ENCODE peak calls at places on chromosomes 1 and 21, in four cellular contexts. Q is PC-3, K is fibroblast of lung, O is MM.1S. F is an unnamed sample. For H3K4me1, the result is how much of the 10 kb centered on the place peaks cover.

GRCh38 chr1:55214903-55215193 is 316 bp downstream of the USP24 start:
- DNase-seq in Q (no peak), K (peak), O (no peak), F (peak)

GRCh38 chr1:26771643-26772321 is 16.0 kb upstream of the PIGV start:
- DNase-seq in Q (peak), K (peak), O (no peak), F (peak)

GRCh38 chr1:29743931-29744330 is 507.6 kb downstream of the PTPRU start:
- DNase-seq in Q (no peak), K (no peak), O (no peak), F (no peak)

GRCh38 chr1:108644984-108645383 is 15.9 kb downstream of the HENMT1 start:
- DNase-seq in Q (no peak), K (no peak), O (no peak), F (no peak)

GRCh38 chr21:32886339-32886738 is 114.8 kb upstream of the PAXBP1 start:
- DNase-seq in Q (peak), K (no peak), O (peak), F (no peak)

GRCh38 chr1:227747948-227748495 is 12.8 kb downstream of the SNAP47 start:
- DNase-seq in Q (no peak), K (no peak), O (no peak), F (no peak)

GRCh38 chr1:13930151-13930550 is 230.2 kb downstream of the PRDM2 start:
- DNase-seq in Q (peak), K (no peak), O (peak), F (no peak)

GRCh38 chr1:246513041-246513440 is 6.0 kb upstream of the SMYD3 start:
- DNase-seq in Q (no peak), K (no peak), O (no peak), F (no peak)

GRCh38 chr1:92909321-92909720 is 51.9 kb downstream of the DIPK1A start:
- DNase-seq in Q (peak), K (peak), O (no peak), F (peak)

GRCh38 chr1:61636392-61636791 is 88.5 kb downstream of the TM2D1 start:
- DNase-seq in Q (no peak), K (no peak), O (no peak), F (no peak)

DNA sequence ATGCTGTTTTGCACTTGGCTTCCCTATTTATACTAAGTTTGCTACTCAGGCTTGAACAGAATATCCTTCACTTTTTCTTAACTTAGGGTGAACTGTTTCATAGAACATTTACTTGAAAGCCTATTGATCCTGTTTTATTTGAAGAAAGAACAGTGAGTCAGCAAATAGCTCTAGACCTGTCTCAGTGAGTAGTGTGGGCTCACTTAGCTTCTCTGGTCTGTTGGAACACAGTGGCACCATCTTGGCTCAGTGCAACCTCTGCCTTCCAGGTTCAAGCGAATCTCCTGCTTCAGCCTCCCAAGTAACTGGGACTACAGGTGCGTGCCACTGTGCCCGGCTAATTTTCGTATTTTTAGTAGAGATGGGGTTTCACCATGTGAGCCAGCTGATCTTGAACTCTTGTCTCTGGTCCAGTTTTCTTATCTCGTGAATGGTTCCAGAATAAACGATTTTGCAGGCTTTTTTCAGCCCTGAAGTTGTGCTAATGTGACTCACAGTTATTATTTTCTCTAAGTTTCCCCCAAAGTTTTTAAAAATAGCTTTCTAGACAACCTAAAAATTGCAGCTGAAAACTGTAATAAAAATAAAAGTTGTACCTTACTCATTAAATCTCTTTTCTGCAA is 76.8 kb downstream of the KIF1B start:
- DNase-seq in Q (no peak), K (no peak), O (no peak), F (no peak)
- H3K4me1 ChIP-seq in Q (under half), K (under half), O (under half), F (under half)

DNA sequence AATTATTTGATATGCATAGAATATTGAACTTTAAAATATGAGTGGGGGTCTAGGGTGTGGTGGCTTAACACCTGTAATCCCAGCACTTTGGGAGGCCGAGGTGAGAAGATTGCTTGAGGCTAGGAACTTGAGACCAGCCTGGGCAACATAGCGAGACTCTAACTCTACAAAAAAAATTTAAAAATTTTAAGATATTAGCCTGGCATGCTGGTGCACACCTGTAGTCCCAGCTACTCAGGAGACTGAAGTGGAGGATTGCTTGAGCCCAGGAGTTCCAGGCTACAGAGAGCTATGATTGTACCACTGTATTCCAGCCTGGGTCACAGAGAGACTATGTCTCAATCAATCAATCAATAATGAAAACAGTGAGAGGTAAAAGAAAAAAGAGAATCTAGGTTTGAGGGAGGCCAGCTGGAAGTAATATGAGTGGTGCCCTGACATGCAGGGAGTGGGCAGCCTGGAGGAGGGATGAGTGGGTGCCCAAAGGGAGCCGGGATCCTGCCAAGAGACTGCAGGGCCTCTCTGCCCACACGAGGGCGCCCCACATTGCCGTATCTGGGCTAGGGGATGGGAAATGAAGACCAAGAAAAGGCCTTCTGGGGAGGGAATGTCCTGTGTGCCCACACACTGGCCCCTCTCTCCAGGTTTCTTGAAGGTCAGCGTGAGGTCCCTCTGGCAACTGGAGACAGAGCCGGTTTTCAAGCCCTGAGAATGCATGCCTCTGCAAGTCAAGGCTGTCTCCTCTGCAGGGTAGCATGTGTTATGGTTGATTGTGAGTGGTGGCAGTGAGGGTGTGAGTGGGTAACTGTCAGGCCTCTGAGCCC is 93.9 kb upstream of the PPM1J start:
- DNase-seq in Q (peak), K (peak), O (peak), F (peak)
- H2AFZ ChIP-seq in Q (peak), K (no peak), O (no peak), F (peak)

GRCh38 chr1:116325104-116325503 is 47.9 kb upstream of the ATP1A1 start:
- DNase-seq in Q (no peak), K (no peak), O (no peak), F (no peak)

GRCh38 chr1:116325922-116326321 is 47.1 kb upstream of the ATP1A1 start:
- DNase-seq in Q (no peak), K (no peak), O (peak), F (no peak)

GRCh38 chr1:116324411-116324810 is 48.6 kb upstream of the ATP1A1 start:
- DNase-seq in Q (no peak), K (no peak), O (no peak), F (no peak)

GRCh38 chr1:116328671-116329070 is 44.4 kb upstream of the ATP1A1 start:
- DNase-seq in Q (no peak), K (no peak), O (no peak), F (no peak)

GRCh38 chr1:116326486-116326885 is 46.6 kb upstream of the ATP1A1 start:
- DNase-seq in Q (no peak), K (no peak), O (no peak), F (no peak)
- H3K4me1 ChIP-seq in Q (under half), K (under half), O (under half), F (under half)

GRCh38 chr1:116153692-116154031 is 42.5 kb downstream of the MAB21L3 start:
- DNase-seq in Q (no peak), K (no peak), O (no peak), F (no peak)

GRCh38 chr1:116154536-116154935 is 43.3 kb downstream of the MAB21L3 start:
- DNase-seq in Q (no peak), K (no peak), O (no peak), F (no peak)

GRCh38 chr1:116159611-116160010 is 48.4 kb downstream of the MAB21L3 start:
- DNase-seq in Q (no peak), K (no peak), O (no peak), F (no peak)

GRCh38 chr1:116159177-116159576 is 48.0 kb downstream of the MAB21L3 start:
- DNase-seq in Q (no peak), K (no peak), O (no peak), F (no peak)

DNA sequence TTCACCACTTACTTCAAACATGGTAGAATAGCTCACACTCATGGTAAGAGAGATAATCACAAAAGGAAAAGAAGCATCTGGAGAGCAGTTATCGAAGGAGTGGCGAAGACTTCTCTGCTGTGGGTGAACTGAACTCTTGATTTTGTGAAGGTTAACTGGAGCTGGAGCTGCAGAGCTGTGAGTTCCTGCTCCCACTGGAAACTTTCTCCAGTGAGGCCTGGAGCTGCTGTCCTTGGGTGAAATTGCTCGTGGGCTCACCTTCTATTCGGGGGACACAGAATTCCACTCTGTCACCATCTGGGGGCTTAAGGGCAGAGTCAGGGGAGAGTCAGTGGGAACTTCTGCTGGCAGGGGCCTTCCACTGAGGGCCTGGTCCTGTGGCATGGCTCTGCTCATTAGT is 45.9 kb downstream of the MAB21L3 start:
- DNase-seq in Q (no peak), K (no peak), O (no peak), F (no peak)
- H2AFZ ChIP-seq in Q (no peak), K (no peak), O (no peak), F (no peak)

GRCh38 chr1:94092210-94092613 is 28.7 kb downstream of the ABCA4 start:
- DNase-seq in Q (no peak), K (peak), O (no peak), F (no peak)
- H3K4me1 ChIP-seq in Q (under half), K (under half), O (under half), F (under half)

GRCh38 chr1:156499703-156500577 is 635 bp downstream of the MEF2D start:
- DNase-seq in Q (no peak), K (peak), O (peak), F (peak)
- H2AFZ ChIP-seq in Q (peak), K (no peak), O (no peak), F (no peak)

DNA sequence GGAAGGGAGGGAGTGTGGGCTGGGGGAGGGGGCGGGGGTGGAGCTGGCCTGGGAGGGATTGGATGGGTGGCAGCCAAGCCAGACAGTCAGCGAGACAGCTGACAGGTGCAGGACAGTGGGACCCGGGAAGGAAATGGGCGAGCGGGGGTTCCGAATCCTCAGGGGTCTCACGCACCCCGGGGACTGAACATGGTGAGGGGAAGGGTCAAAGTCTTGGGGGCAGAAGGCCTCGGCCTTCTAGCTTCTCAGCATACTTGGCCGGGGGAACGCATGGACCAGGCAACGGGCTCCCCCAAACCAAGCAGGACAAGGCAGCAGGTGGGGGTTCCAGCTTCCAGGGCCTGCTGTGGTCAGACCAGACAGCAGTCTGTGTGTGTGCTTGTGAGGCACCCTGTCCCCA is 23.1 kb downstream of the CASZ1 start:
- DNase-seq in Q (no peak), K (no peak), O (no peak), F (no peak)
- H3K4me1 ChIP-seq in Q (under half), K (under half), O (under half), F (under half)